ENCODE peak calls at places on chromosomes 2 and 18, in five cellular contexts. One of them, this sample, is unnamed. For H3K4me1, the result is how much of the 10 kb centered on the place peaks cover.

GRCh38 chr18:67217551-67218166 is 298.9 kb downstream of the DSEL start:
- DNase-seq in IMR-90: peak
- DNase-seq in mesendoderm: peak
- DNase-seq in H9: no peak
- DNase-seq in neuronal stem cell: peak
- DNase-seq in this sample: peak

GRCh38 chr2:10301946-10302478 is 692 bp upstream of the HPCAL1 start:
- DNase-seq in neuronal stem cell: no peak
- DNase-seq in mesendoderm: no peak
- DNase-seq in H9: peak
- DNase-seq in IMR-90: no peak
- DNase-seq in this sample: no peak

GRCh38 chr2:233164117-233164516 is 87.4 kb upstream of the ATG16L1 start:
- DNase-seq in H9: no peak
- DNase-seq in mesendoderm: no peak
- DNase-seq in IMR-90: no peak
- DNase-seq in neuronal stem cell: no peak
- DNase-seq in this sample: no peak

GRCh38 chr2:134399096-134399495 is 145.2 kb downstream of the MGAT5 start:
- DNase-seq in H9: no peak
- DNase-seq in IMR-90: no peak
- DNase-seq in mesendoderm: no peak
- DNase-seq in neuronal stem cell: no peak
- DNase-seq in this sample: no peak

GRCh38 chr18:32379891-32380290 is 90.8 kb downstream of the GAREM1 start:
- DNase-seq in neuronal stem cell: no peak
- DNase-seq in mesendoderm: no peak
- DNase-seq in IMR-90: peak
- DNase-seq in H9: no peak
- DNase-seq in this sample: no peak

GRCh38 chr2:219228745-219229374 is 576 bp downstream of the ATG9A start:
- DNase-seq in neuronal stem cell: no peak
- DNase-seq in IMR-90: no peak
- DNase-seq in mesendoderm: no peak
- DNase-seq in H9: no peak
- DNase-seq in this sample: no peak

GRCh38 chr2:197191177-197191947 is 119.2 kb downstream of the ANKRD44 start:
- DNase-seq in neuronal stem cell: peak
- DNase-seq in IMR-90: peak
- DNase-seq in mesendoderm: peak
- DNase-seq in H9: no peak
- DNase-seq in this sample: no peak

GRCh38 chr2:157321514-157321913 is 4.1 kb downstream of the ERMN start:
- DNase-seq in H9: no peak
- DNase-seq in mesendoderm: no peak
- DNase-seq in IMR-90: no peak
- DNase-seq in neuronal stem cell: no peak
- DNase-seq in this sample: no peak

GRCh38 chr2:61832183-61832841 is 21.5 kb downstream of the FAM161A start:
- DNase-seq in H9: no peak
- DNase-seq in IMR-90: no peak
- DNase-seq in mesendoderm: no peak
- DNase-seq in neuronal stem cell: no peak
- DNase-seq in this sample: no peak

GRCh38 chr2:197097578-197098366 is 171.3 kb upstream of the PGAP1 start:
- DNase-seq in neuronal stem cell: no peak
- DNase-seq in IMR-90: peak
- DNase-seq in mesendoderm: peak
- DNase-seq in H9: no peak
- DNase-seq in this sample: peak

GRCh38 chr2:42110287-42110973 is 58.7 kb upstream of the EML4 start:
- DNase-seq in IMR-90: peak
- DNase-seq in mesendoderm: no peak
- DNase-seq in H9: no peak
- DNase-seq in neuronal stem cell: no peak
- DNase-seq in this sample: no peak

GRCh38 chr2:28906376-28906775 is 11.9 kb downstream of the WDR43 start:
- DNase-seq in mesendoderm: no peak
- DNase-seq in H9: no peak
- DNase-seq in neuronal stem cell: no peak
- DNase-seq in IMR-90: peak
- DNase-seq in this sample: no peak

GRCh38 chr2:98870516-98871158 is 65.4 kb downstream of the CRACDL start:
- DNase-seq in mesendoderm: peak
- DNase-seq in neuronal stem cell: no peak
- DNase-seq in H9: peak
- DNase-seq in IMR-90: no peak
- DNase-seq in this sample: no peak

GRCh38 chr2:23720705-23721453 is 206.0 kb downstream of the ATAD2B start:
- DNase-seq in mesendoderm: no peak
- DNase-seq in IMR-90: no peak
- DNase-seq in neuronal stem cell: no peak
- DNase-seq in H9: no peak
- DNase-seq in this sample: no peak

GRCh38 chr2:54041135-54041534 is 70.3 kb upstream of the PSME4 start:
- DNase-seq in IMR-90: no peak
- DNase-seq in mesendoderm: no peak
- DNase-seq in neuronal stem cell: no peak
- DNase-seq in H9: no peak
- DNase-seq in this sample: no peak

GRCh38 chr18:74142251-74142650 is 5.4 kb downstream of the FBXO15 start:
- DNase-seq in IMR-90: peak
- DNase-seq in mesendoderm: no peak
- DNase-seq in H9: no peak
- DNase-seq in neuronal stem cell: no peak
- DNase-seq in this sample: no peak

GRCh38 chr2:26757873-26758789 is 6.0 kb upstream of the SLC35F6 start:
- DNase-seq in IMR-90: peak
- DNase-seq in mesendoderm: peak
- DNase-seq in H9: peak
- DNase-seq in neuronal stem cell: no peak
- DNase-seq in this sample: peak

GRCh38 chr2:63819765-63820717 is 21.7 kb upstream of the UGP2 start:
- DNase-seq in neuronal stem cell: no peak
- DNase-seq in IMR-90: peak
- DNase-seq in mesendoderm: peak
- DNase-seq in H9: no peak
- DNase-seq in this sample: peak

GRCh38 chr2:161123531-161124030 is 36.6 kb upstream of the TANK start:
- DNase-seq in H9: no peak
- DNase-seq in IMR-90: no peak
- DNase-seq in neuronal stem cell: no peak
- DNase-seq in mesendoderm: no peak
- DNase-seq in this sample: peak

GRCh38 chr2:111209045-111209514 is 88.4 kb downstream of the BCL2L11 start:
- DNase-seq in IMR-90: peak
- DNase-seq in neuronal stem cell: no peak
- DNase-seq in H9: no peak
- DNase-seq in mesendoderm: no peak
- DNase-seq in this sample: no peak

GRCh38 chr2:4556136-4556535 is 852.8 kb downstream of the DCDC2C start:
- DNase-seq in IMR-90: no peak
- DNase-seq in H9: no peak
- DNase-seq in mesendoderm: no peak
- DNase-seq in neuronal stem cell: no peak
- DNase-seq in this sample: no peak

GRCh38 chr2:70596739-70597138 is 43.1 kb upstream of the TGFA start:
- DNase-seq in neuronal stem cell: no peak
- DNase-seq in H9: no peak
- DNase-seq in mesendoderm: no peak
- DNase-seq in IMR-90: no peak
- DNase-seq in this sample: no peak

GRCh38 chr18:3458952-3459853 is 9.2 kb downstream of the TGIF1 start:
- DNase-seq in H9: no peak
- DNase-seq in IMR-90: peak
- DNase-seq in mesendoderm: no peak
- DNase-seq in neuronal stem cell: no peak
- DNase-seq in this sample: peak

GRCh38 chr2:69762513-69763494 is 20.9 kb downstream of the ANXA4 start:
- DNase-seq in IMR-90: no peak
- DNase-seq in mesendoderm: no peak
- DNase-seq in neuronal stem cell: no peak
- DNase-seq in H9: no peak
- DNase-seq in this sample: peak

GRCh38 chr2:119678021-119678656 is 862 bp upstream of the TMEM177 start:
- DNase-seq in neuronal stem cell: no peak
- DNase-seq in mesendoderm: no peak
- DNase-seq in IMR-90: no peak
- DNase-seq in H9: peak
- DNase-seq in this sample: peak

GRCh38 chr2:183164111-183165015 is 40.1 kb downstream of the NUP35 start:
- DNase-seq in H9: no peak
- DNase-seq in IMR-90: no peak
- DNase-seq in neuronal stem cell: no peak
- DNase-seq in mesendoderm: no peak
- DNase-seq in this sample: no peak

GRCh38 chr2:200670313-200670712 is 84.5 kb downstream of the AOX1 start:
- DNase-seq in neuronal stem cell: no peak
- DNase-seq in H9: no peak
- DNase-seq in mesendoderm: peak
- DNase-seq in IMR-90: no peak
- DNase-seq in this sample: no peak

GRCh38 chr2:39593439-39594393 is 72.0 kb upstream of the TMEM178A start:
- DNase-seq in neuronal stem cell: peak
- DNase-seq in IMR-90: peak
- DNase-seq in mesendoderm: peak
- DNase-seq in H9: peak
- DNase-seq in this sample: peak

GRCh38 chr2:199988176-199988575 is 32.8 kb downstream of the MAIP1 start:
- DNase-seq in neuronal stem cell: no peak
- DNase-seq in H9: no peak
- DNase-seq in IMR-90: peak
- DNase-seq in mesendoderm: no peak
- DNase-seq in this sample: no peak

GRCh38 chr2:46645681-46646162 is 166.4 kb downstream of the TMEM247 start:
- DNase-seq in neuronal stem cell: no peak
- DNase-seq in mesendoderm: no peak
- DNase-seq in H9: no peak
- DNase-seq in IMR-90: peak
- DNase-seq in this sample: peak

GRCh38 chr2:43180901-43181300 is 45.5 kb downstream of the ZFP36L2 start:
- DNase-seq in mesendoderm: no peak
- DNase-seq in neuronal stem cell: no peak
- DNase-seq in H9: peak
- DNase-seq in IMR-90: no peak
- DNase-seq in this sample: no peak
- H2BK120ac ChIP-seq in mesendoderm: no peak
- H2BK120ac ChIP-seq in neuronal stem cell: no peak
- H2BK120ac ChIP-seq in H9: no peak
- H2BK120ac ChIP-seq in IMR-90: no peak
- H2BK120ac ChIP-seq in this sample: no peak

DNA sequence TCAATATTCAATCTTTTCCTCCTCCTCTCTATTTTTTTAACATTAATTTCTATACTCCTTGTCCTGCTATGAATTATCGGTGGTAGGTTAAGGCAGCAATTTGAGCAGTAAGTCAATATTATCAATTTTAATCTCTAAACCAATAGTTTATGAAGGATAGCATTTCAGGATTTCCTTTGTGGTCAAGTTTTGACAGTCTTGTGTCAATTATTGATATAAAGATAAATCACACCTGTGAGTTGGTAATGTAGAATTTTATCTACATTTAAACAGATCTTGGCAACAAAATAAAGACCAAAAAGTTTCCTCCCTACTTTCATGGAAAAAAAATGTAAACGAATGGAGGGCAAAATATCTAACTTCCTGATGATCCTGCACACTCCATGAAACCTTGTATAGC is 87.3 kb downstream of the IKZF2 start:
- DNase-seq in neuronal stem cell: no peak
- DNase-seq in IMR-90: no peak
- DNase-seq in H9: no peak
- DNase-seq in mesendoderm: no peak
- DNase-seq in this sample: no peak
- H3K23ac ChIP-seq in neuronal stem cell: no peak
- H3K23ac ChIP-seq in IMR-90: no peak
- H3K23ac ChIP-seq in H9: no peak
- H3K23ac ChIP-seq in mesendoderm: no peak
- H3K23ac ChIP-seq in this sample: no peak

DNA sequence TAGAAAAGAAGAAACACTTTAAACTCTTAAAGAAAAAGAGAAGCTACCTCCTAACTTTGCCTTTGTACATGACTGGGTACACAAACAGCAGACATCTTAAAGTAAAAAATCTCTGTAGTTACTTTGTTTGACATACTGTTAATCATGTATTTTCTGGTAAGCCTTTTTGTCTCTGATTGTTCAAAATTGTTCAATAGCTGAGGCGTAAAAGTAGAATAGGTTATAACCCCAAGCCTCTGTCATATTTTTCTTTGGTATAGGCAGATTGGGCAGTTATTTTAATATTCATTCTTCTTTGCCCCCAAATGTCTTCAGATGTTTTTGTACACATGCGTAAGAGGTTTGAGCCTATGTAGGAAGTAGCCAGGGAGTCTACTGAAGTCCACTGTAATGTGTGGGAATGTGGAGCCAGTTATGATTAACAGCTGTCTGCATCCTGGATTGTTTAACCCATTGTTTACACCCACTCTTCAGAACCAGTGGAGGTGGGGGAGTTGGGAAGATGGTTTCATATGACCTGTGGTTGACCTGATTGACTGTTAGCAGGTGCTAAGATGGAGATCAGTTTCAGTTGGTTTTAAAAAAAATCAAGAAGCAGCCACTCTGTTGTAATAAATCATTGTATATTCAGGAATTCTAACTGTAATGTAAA is 150.5 kb downstream of the TANC1 start:
- DNase-seq in neuronal stem cell: no peak
- DNase-seq in H9: no peak
- DNase-seq in mesendoderm: no peak
- DNase-seq in IMR-90: no peak
- DNase-seq in this sample: no peak
- H3K4me1 ChIP-seq in neuronal stem cell: under half
- H3K4me1 ChIP-seq in H9: under half
- H3K4me1 ChIP-seq in mesendoderm: under half
- H3K4me1 ChIP-seq in IMR-90: under half
- H3K4me1 ChIP-seq in this sample: under half

DNA sequence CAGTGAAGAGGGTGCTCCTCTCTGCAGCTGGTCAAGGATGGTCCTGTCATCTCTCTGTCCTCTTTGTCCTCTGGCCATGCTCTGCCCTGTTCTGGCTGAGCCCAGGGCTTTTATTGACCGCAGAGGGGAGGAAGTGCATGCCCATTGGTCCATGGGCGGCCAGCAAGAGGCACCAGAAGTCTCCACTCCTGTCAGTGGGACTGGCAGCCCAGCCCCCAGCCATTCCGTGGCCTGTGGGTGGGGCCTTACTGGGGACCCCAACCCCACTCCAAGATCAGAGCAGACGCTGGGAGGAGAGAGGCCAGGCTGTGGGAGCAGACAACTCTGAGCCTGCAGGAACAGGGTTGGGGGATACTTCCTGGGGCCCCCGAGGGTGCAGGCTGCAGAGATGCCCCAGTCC is 156.9 kb downstream of the CTNNA2 start:
- DNase-seq in mesendoderm: no peak
- DNase-seq in IMR-90: no peak
- DNase-seq in neuronal stem cell: no peak
- DNase-seq in H9: no peak
- DNase-seq in this sample: no peak
- H2BK120ac ChIP-seq in mesendoderm: no peak
- H2BK120ac ChIP-seq in IMR-90: no peak
- H2BK120ac ChIP-seq in neuronal stem cell: peak
- H2BK120ac ChIP-seq in H9: no peak
- H2BK120ac ChIP-seq in this sample: no peak

This sample was measured in trophoblast cell.